ENCODE peak calls at places on chromosomes 12 and 14, in seven cellular contexts. D is GM10248, I is left ventricle myocardium inferior, V is neural crest cell, H is breast epithelium, S is AG04449, Q is mucosa of descending colon. F is an unnamed sample.

GRCh38 chr14:105465209-105466031 is 9.2 kb upstream of the CRIP2 start:
- DNase-seq in Q (no peak), D (no peak), H (no peak), S (no peak), V (no peak), I (peak), F (peak)

GRCh38 chr12:57519758-57520007 is 631 bp downstream of the DDIT3 start:
- DNase-seq in V (no peak), Q (no peak), H (no peak), S (no peak), I (no peak), D (no peak), F (no peak)

GRCh38 chr12:121933522-121934317 is 15.3 kb downstream of the CFAP251 start:
- DNase-seq in V (no peak), H (peak), I (no peak), D (no peak), Q (no peak), S (no peak), F (peak)

GRCh38 chr12:112945515-112945914 is 7.2 kb downstream of the OAS3 start:
- DNase-seq in Q (no peak), D (no peak), H (no peak), I (no peak), S (no peak), V (no peak), F (no peak)

GRCh38 chr12:58186914-58187313 is 245.5 kb downstream of the ATP23 start:
- DNase-seq in V (no peak), H (no peak), I (no peak), S (no peak), Q (no peak), D (no peak), F (no peak)

GRCh38 chr12:6334940-6335450 is 6.9 kb downstream of the TNFRSF1A start:
- DNase-seq in V (no peak), D (no peak), S (no peak), H (no peak), Q (peak), I (no peak), F (no peak)

GRCh38 chr14:75298187-75298985 is 19.8 kb downstream of the FOS start:
- DNase-seq in D (no peak), H (no peak), V (no peak), S (no peak), Q (peak), I (peak), F (no peak)

GRCh38 chr14:98819132-98819866 is 452.7 kb downstream of the BCL11B start:
- DNase-seq in V (no peak), H (peak), Q (no peak), I (no peak), S (no peak), D (no peak), F (no peak)

GRCh38 chr12:10031771-10032175 is 1.3 kb downstream of the CLEC9A start:
- DNase-seq in H (no peak), I (no peak), V (no peak), S (peak), Q (no peak), D (no peak), F (peak)

GRCh38 chr12:104177336-104177662 is 38.3 kb upstream of the TXNRD1 start:
- DNase-seq in D (no peak), V (no peak), Q (no peak), H (no peak), S (no peak), I (no peak), F (no peak)

GRCh38 chr14:57549765-57550420 is 56.2 kb upstream of the CCDC198 start:
- DNase-seq in Q (no peak), I (no peak), V (no peak), H (no peak), D (no peak), S (no peak), F (no peak)

GRCh38 chr14:94051115-94051514 is 25.0 kb downstream of the OTUB2 start:
- DNase-seq in S (no peak), I (peak), D (no peak), V (no peak), Q (peak), H (peak), F (peak)
- TF ChIP-seq CTCF in S (peak), I (peak), D (peak), V (peak), Q (peak), H (no peak), F (peak)

DNA sequence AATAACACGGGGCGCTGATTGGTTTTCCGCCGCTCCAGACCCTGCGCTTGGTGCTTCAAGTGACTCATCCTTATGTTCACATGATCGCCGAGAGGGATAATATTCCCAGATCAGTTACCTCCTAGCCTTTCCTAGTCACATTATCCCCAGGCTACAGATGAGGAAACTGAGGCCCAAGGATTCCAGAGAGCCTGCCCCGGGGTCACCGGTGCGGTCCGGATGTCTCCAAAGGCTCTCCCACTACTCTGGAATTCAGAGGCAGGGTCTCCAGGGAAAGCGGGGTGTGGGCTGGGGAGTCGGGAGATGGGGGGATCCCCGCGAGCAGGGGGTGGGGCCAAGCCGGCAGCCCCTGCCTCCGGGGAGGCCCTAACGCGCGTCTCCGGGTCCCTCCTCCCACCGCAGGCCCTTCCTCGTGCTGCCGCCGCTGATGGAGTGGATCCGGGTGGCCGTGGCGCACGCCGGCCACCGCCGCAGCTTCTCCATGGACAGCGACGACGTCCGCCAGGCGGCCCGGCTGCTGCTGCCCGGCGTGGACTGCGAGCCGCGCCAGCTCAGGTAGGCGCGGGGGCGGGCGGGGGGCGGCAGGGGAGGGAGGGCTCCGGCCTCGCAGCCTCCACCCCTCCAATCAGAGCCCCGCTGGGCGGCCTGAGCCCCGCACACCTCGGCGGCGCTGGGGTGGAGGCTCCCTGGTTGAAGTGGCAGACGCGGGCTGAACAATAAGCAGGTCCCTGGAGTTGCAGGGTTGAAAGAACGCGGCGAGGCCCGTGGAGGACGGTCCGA is 104.7 kb upstream of the PWP1 start:
- DNase-seq in S (no peak), D (no peak), H (no peak), I (no peak), V (no peak), Q (no peak), F (no peak)
- TF ChIP-seq CTCF in S (no peak), D (no peak), H (no peak), I (peak), V (peak), Q (no peak), F (no peak)

GRCh38 chr12:3319723-3320492 is 171.1 kb upstream of the PRMT8 start:
- DNase-seq in S (no peak), Q (no peak), V (no peak), I (no peak), D (no peak), H (no peak), F (no peak)
- TF ChIP-seq CTCF in S (no peak), Q (no peak), V (peak), I (no peak), D (no peak), H (no peak), F (no peak)

GRCh38 chr12:54232790-54233189 is 44.0 kb upstream of the SMUG1 start:
- DNase-seq in D (no peak), Q (no peak), I (no peak), V (no peak), H (no peak), S (peak), F (peak)
- TF ChIP-seq CTCF in D (no peak), Q (no peak), I (no peak), V (peak), H (no peak), S (no peak), F (no peak)

F was measured in astrocyte of the spinal cord.